ENCODE peak calls at places on chromosome 16, in five cellular contexts. M is OCI-LY7, I is AG04450, H is astrocyte of the spinal cord, W is prostate gland. O is an unnamed sample.
A peak's percentile ranks its signal among the peaks of the same experiment; 100 is the strongest.

GRCh38 chr16:55567382-55567781 is 898 bp downstream of the CAPNS2 start:
- DNase-seq in M (no peak), I (no peak), H (no peak), W (peak; percentile 39), O (no peak)

GRCh38 chr16:57374067-57374534 is 1.8 kb downstream of the CX3CL1 start:
- DNase-seq in M (no peak), I (no peak), H (no peak), W (peak; percentile 46), O (no peak)

GRCh38 chr16:2835638-2836493 is 5.8 kb downstream of the ZG16B start:
- DNase-seq in M (no peak), I (peak; percentile 79), H (peak; percentile 96), W (peak; percentile 74), O (no peak)

GRCh38 chr16:14309906-14310305 is 238.8 kb downstream of the MRTFB start:
- DNase-seq in M (no peak), I (no peak), H (peak; percentile 44), W (no peak), O (no peak)

GRCh38 chr16:1181715-1182671 is 29.1 kb downstream of the CACNA1H start:
- DNase-seq in M (no peak), I (peak; percentile 58), H (peak; percentile 91), W (no peak), O (no peak)

GRCh38 chr16:70693231-70693671 is 7.4 kb upstream of the MTSS2 start:
- DNase-seq in M (no peak), I (no peak), H (no peak), W (no peak), O (no peak)

GRCh38 chr16:70676571-70677498 is 9.0 kb downstream of the MTSS2 start:
- DNase-seq in M (no peak), I (no peak), H (no peak), W (no peak), O (no peak)

GRCh38 chr16:25343976-25344375 is 86.3 kb upstream of the ZKSCAN2 start:
- DNase-seq in M (no peak), I (no peak), H (no peak), W (no peak), O (no peak)

GRCh38 chr16:74751658-74752057 is 23.0 kb downstream of the FA2H start:
- DNase-seq in M (no peak), I (no peak), H (no peak), W (no peak), O (no peak)

GRCh38 chr16:69839240-69839688 is 77.1 kb downstream of the WWP2 start:
- DNase-seq in M (no peak), I (no peak), H (no peak), W (no peak), O (no peak)

GRCh38 chr16:57479422-57480126 is 6.7 kb downstream of the DOK4 start:
- DNase-seq in M (no peak), I (no peak), H (peak; percentile 54), W (no peak), O (peak; percentile 72)

GRCh38 chr16:70804153-70804728 is 3.3 kb upstream of the VAC14 start:
- DNase-seq in M (no peak), I (peak; percentile 81), H (peak; percentile 71), W (no peak), O (no peak)

GRCh38 chr16:58011652-58012051 is 10.4 kb downstream of the USB1 start:
- DNase-seq in M (no peak), I (peak; percentile 52), H (peak; percentile 62), W (no peak), O (no peak)

GRCh38 chr16:27112093-27112811 is 45.5 kb downstream of the C16orf82 start:
- DNase-seq in M (no peak), I (no peak), H (no peak), W (no peak), O (no peak)

GRCh38 chr16:89102777-89103073 is 9.1 kb downstream of the ACSF3 start:
- DNase-seq in M (no peak), I (no peak), H (no peak), W (no peak), O (no peak)

GRCh38 chr16:51550785-51551184 is 399.7 kb upstream of the SALL1 start:
- DNase-seq in M (no peak), I (no peak), H (no peak), W (no peak), O (no peak)

GRCh38 chr16:46801428-46802049 is 29.4 kb downstream of the C16orf87 start:
- DNase-seq in M (no peak), I (no peak), H (peak; percentile 41), W (no peak), O (no peak)

GRCh38 chr16:31382485-31383161 is 10.5 kb upstream of the ITGAD start:
- DNase-seq in M (peak; percentile 54), I (no peak), H (no peak), W (peak; percentile 16), O (peak; percentile 27)

GRCh38 chr16:58733671-58734458 is at the start of gene GOT2:
- DNase-seq in M (peak; percentile 90), I (peak; percentile 41), H (peak; percentile 91), W (peak; percentile 74), O (peak; percentile 63)

GRCh38 chr16:77589071-77589755 is 133.1 kb upstream of the NUDT7 start:
- DNase-seq in M (no peak), I (no peak), H (peak; percentile 71), W (no peak), O (no peak)

GRCh38 chr16:4611337-4612023 is 3.2 kb downstream of the UBALD1 start:
- DNase-seq in M (no peak), I (no peak), H (no peak), W (no peak), O (no peak)

GRCh38 chr16:56748826-56749225 is 18.9 kb downstream of the NUP93 start:
- DNase-seq in M (no peak), I (no peak), H (no peak), W (no peak), O (no peak)

GRCh38 chr16:64920211-64920610 is 201.7 kb downstream of the CDH11 start:
- DNase-seq in M (no peak), I (no peak), H (no peak), W (no peak), O (no peak)

GRCh38 chr16:60203525-60204124 is 1469.5 kb upstream of the GOT2 start:
- DNase-seq in M (peak; percentile 1), I (no peak), H (peak; percentile 20), W (no peak), O (no peak)

GRCh38 chr16:18958621-18959578 is 24.8 kb upstream of the TMC7 start:
- DNase-seq in M (no peak), I (no peak), H (peak; percentile 7), W (no peak), O (no peak)

GRCh38 chr16:72561-73537 is at the start of gene RHBDF1:
- DNase-seq in M (no peak), I (no peak), H (no peak), W (peak; percentile 59), O (no peak)

GRCh38 chr16:65195998-65196397 is 74.1 kb upstream of the CDH11 start:
- DNase-seq in M (no peak), I (no peak), H (no peak), W (no peak), O (no peak)

GRCh38 chr16:46914556-46915201 is 30.5 kb downstream of the GPT2 start:
- DNase-seq in M (no peak), I (no peak), H (no peak), W (no peak), O (no peak)

GRCh38 chr16:81261049-81261648 is 22.7 kb downstream of the BCO1 start:
- DNase-seq in M (peak; percentile 31), I (no peak), H (no peak), W (no peak), O (no peak)

GRCh38 chr16:68722119-68723024 is 14.7 kb upstream of the CDH1 start:
- DNase-seq in M (no peak), I (no peak), H (no peak), W (no peak), O (no peak)
- H3K4me3 ChIP-seq in M (no peak overlapping the region), I (no peak overlapping the region), H (no peak overlapping the region), W (no peak overlapping the region), O (no peak overlapping the region)

GRCh38 chr16:30377050-30377811 is 2.6 kb downstream of the MYL11 start:
- DNase-seq in M (no peak), I (no peak), H (no peak), W (no peak), O (no peak)

GRCh38 chr16:30375830-30376229 is 1.2 kb downstream of the MYL11 start:
- DNase-seq in M (no peak), I (no peak), H (no peak), W (no peak), O (no peak)

GRCh38 chr16:30374538-30374937 is at the start of gene MYL11:
- DNase-seq in M (no peak), I (no peak), H (no peak), W (no peak), O (no peak)

GRCh38 chr16:30377812-30378235 is 3.2 kb downstream of the MYL11 start:
- DNase-seq in M (peak; percentile 86), I (peak; percentile 68), H (peak; percentile 86), W (peak; percentile 91), O (no peak)

DNA sequence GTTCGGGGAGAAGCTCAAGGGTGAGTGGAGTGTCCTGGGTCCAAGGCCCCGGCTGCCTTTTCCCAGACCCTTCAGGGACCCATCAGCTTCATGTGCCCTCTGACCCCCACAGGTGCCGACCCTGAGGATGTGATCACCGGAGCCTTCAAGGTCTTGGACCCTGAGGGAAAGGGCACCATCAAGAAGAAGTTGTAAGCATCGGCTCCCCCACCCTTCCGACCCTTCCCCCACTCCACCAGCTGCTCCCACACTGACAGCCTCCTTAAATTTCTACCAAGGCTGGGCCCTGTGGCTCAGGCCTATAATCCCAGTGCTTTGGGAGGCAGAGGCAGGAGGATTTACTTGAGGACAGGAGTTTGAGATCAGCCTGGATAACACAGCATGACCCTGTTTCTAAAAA is 1.9 kb downstream of the MYL11 start:
- DNase-seq in M (no peak), I (no peak), H (no peak), W (no peak), O (no peak)
- H3K4me3 ChIP-seq in M (no peak overlapping the region), I (no peak overlapping the region), H (no peak overlapping the region), W (no peak overlapping the region), O (no peak overlapping the region)

DNA sequence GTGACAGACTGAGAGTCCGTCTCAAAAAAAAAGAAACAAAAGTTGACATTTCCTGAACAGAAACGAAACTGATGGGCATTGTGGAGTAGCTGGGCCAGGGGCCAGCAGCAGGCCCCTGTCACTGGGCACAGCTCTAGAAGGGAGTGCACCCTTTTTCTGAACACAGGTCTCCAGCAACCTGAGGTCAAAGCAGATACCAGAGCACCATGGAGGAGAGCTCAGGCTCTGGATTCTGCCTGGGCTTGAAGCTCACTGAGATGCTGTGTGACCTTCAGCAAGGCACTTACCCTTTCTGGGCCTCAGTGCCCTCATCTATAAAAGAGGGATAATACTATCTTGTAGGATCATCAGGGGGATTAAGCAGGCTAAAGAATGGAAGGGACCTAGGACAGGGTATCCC is 5.0 kb downstream of the SBK1 start:
- DNase-seq in M (no peak), I (no peak), H (no peak), W (no peak), O (no peak)
- H3K4me3 ChIP-seq in M (no peak overlapping the region), I (no peak overlapping the region), H (no peak overlapping the region), W (no peak overlapping the region), O (no peak overlapping the region)

GRCh38 chr16:72948238-72948559 is 99.7 kb downstream of the ZFHX3 start:
- DNase-seq in M (no peak), I (no peak), H (no peak), W (no peak), O (no peak)
- H3K4me3 ChIP-seq in M (no peak overlapping the region), I (no peak overlapping the region), H (no peak overlapping the region), W (no peak overlapping the region), O (no peak overlapping the region)

GRCh38 chr16:84789431-84789830 is 30.4 kb upstream of the CRISPLD2 start:
- DNase-seq in M (no peak), I (no peak), H (no peak), W (no peak), O (no peak)
- H3K4me3 ChIP-seq in M (no peak overlapping the region), I (no peak overlapping the region), H (no peak overlapping the region), W (no peak overlapping the region), O (no peak overlapping the region)

O was measured in iPS DF 6.9.